ENCODE peak calls at places on chromosomes 7 and 10, in five cellular contexts. R is WTC11, F is A549, J is K562, X is GM12878. D is an unnamed sample.

GRCh38 chr10:99524050-99524666 is 8.6 kb upstream of the NKX2-3 start:
- DNase-seq in X (no peak), J (no peak), F (no peak), R (no peak), D (no peak)

GRCh38 chr7:40490603-40490924 is 355.8 kb downstream of the SUGCT start:
- DNase-seq in J (no peak), F (no peak), X (no peak), R (no peak), D (no peak)

GRCh38 chr7:76424413-76425111 is at the start of gene ZP3:
- DNase-seq in R (no peak), F (no peak), J (no peak), X (peak; percentile 40), D (no peak)

GRCh38 chr10:90862908-90863514 is 5.2 kb upstream of the HTR7 start:
- DNase-seq in R (no peak), F (peak; percentile 28), J (peak; percentile 13), X (no peak), D (peak; percentile 47)

GRCh38 chr7:118029881-118030422 is 154.0 kb upstream of the LSM8 start:
- DNase-seq in R (no peak), F (no peak), J (no peak), X (no peak), D (no peak)

GRCh38 chr10:85152488-85152887 is 824.1 kb downstream of the CCSER2 start:
- DNase-seq in X (no peak), R (no peak), F (no peak), J (no peak), D (no peak)

GRCh38 chr10:753530-753929 is 64.1 kb upstream of the DIP2C start:
- DNase-seq in R (no peak), X (no peak), F (no peak), J (no peak), D (no peak)

GRCh38 chr10:61732635-61733278 is 70.0 kb downstream of the CABCOCO1 start:
- DNase-seq in J (no peak), F (no peak), R (no peak), X (no peak), D (no peak)

GRCh38 chr7:155069992-155070827 is at the start of gene HTR5A:
- DNase-seq in F (peak; percentile 78), X (peak; percentile 11), R (peak; percentile 96), J (peak; percentile 96), D (peak; percentile 80)

GRCh38 chr7:149826344-149827088 is 11.7 kb upstream of the ZNF862 start:
- DNase-seq in J (no peak), X (no peak), F (no peak), R (peak; percentile 10), D (no peak)

GRCh38 chr7:20785211-20786048 is 1.3 kb downstream of the SP8 start:
- DNase-seq in R (peak; percentile 50), F (no peak), J (no peak), X (no peak), D (no peak)

GRCh38 chr10:33542747-33543505 is 208.5 kb upstream of the NRP1 start:
- DNase-seq in R (no peak), X (no peak), F (no peak), J (no peak), D (peak; percentile 36)

GRCh38 chr7:78052112-78052511 is 253.5 kb downstream of the PHTF2 start:
- DNase-seq in X (no peak), F (no peak), R (peak; percentile 67), J (no peak), D (no peak)

GRCh38 chr7:130939285-130940095 is 205.5 kb upstream of the KLF14 start:
- DNase-seq in X (no peak), R (no peak), F (no peak), J (peak; percentile 33), D (peak; percentile 59)

GRCh38 chr10:79292789-79293746 is 54.2 kb upstream of the PPIF start:
- DNase-seq in J (peak; percentile 92), R (peak; percentile 68), F (peak; percentile 73), X (no peak), D (no peak)

GRCh38 chr10:107689318-107689717 is 524.8 kb upstream of the SORCS1 start:
- DNase-seq in R (no peak), X (no peak), J (no peak), F (no peak), D (no peak)

GRCh38 chr10:118276727-118277126 is 65.4 kb downstream of the FAM204A start:
- DNase-seq in X (no peak), J (no peak), R (no peak), F (no peak), D (no peak)

GRCh38 chr7:132321387-132321786 is 254.9 kb downstream of the PLXNA4 start:
- DNase-seq in F (no peak), R (no peak), X (no peak), J (no peak), D (no peak)

GRCh38 chr10:24722676-24723385 is 856 bp downstream of the ARHGAP21 start:
- DNase-seq in J (peak; percentile 59), R (peak; percentile 60), F (peak; percentile 61), X (no peak), D (peak; percentile 40)

GRCh38 chr10:33237736-33238624 is 96.5 kb downstream of the NRP1 start:
- DNase-seq in R (no peak), J (no peak), F (peak; percentile 90), X (no peak), D (peak; percentile 99)

GRCh38 chr7:44622342-44623151 is 16.1 kb downstream of the OGDH start:
- DNase-seq in R (no peak), X (no peak), J (no peak), F (no peak), D (peak; percentile 59)

GRCh38 chr7:21945374-21946227 is at the start of gene CDCA7L:
- DNase-seq in X (peak; percentile 32), R (peak; percentile 84), F (peak; percentile 78), J (peak; percentile 71), D (peak; percentile 63)

GRCh38 chr7:140260767-140261486 is 84.1 kb upstream of the KDM7A start:
- DNase-seq in X (no peak), R (no peak), J (no peak), F (no peak), D (no peak)

GRCh38 chr7:51279391-51280023 is 37.1 kb downstream of the COBL start:
- DNase-seq in R (no peak), X (no peak), F (no peak), J (no peak), D (no peak)

GRCh38 chr10:28331821-28332220 is 29.0 kb upstream of the MPP7 start:
- DNase-seq in J (no peak), R (no peak), X (no peak), F (no peak), D (peak; percentile 97)

GRCh38 chr7:36119005-36119711 is 33.9 kb upstream of the EEPD1 start:
- DNase-seq in J (no peak), R (no peak), F (no peak), X (no peak), D (peak; percentile 98)

GRCh38 chr10:14397069-14397468 is 66.3 kb upstream of the FRMD4A start:
- DNase-seq in R (no peak), F (no peak), J (no peak), X (no peak), D (peak; percentile 100)

GRCh38 chr10:6171891-6172354 is 30.8 kb upstream of the PFKFB3 start:
- DNase-seq in R (no peak), J (no peak), X (peak; percentile 24), F (no peak), D (peak; percentile 96)

GRCh38 chr7:75813781-75814236 is at the start of gene CCL24:
- DNase-seq in X (no peak), R (no peak), J (peak; percentile 53), F (no peak), D (no peak)

DNA sequence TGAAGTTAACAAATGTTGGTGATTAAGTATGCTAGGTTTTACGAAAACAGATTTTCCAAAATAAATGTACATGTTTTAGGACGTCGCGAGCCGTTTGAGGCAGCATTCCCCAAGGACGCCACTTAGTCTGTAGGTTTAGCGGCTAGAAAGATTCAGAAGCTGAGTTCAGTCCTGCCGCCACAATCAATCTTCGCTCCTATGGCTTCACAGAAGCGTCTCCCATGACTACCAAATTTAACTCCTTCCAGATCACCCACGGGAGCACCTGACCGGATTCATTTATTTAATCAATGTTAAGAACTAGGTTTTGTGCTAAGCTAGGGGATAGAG is 788 bp upstream of the CYP51A1 start:
- DNase-seq in X (no peak), J (peak; percentile 37), F (no peak), R (no peak), D (no peak)
- TF ChIP-seq USF2 in X (no peak), J (no peak), F (no peak), R (no peak), D (no peak)

GRCh38 chr7:69837387-69838068 is 239.3 kb downstream of the AUTS2 start:
- DNase-seq in J (no peak), X (no peak), R (no peak), F (no peak), D (no peak)
- TF ChIP-seq USF2 in J (no peak), X (no peak), R (no peak), F (no peak), D (no peak)

DNA sequence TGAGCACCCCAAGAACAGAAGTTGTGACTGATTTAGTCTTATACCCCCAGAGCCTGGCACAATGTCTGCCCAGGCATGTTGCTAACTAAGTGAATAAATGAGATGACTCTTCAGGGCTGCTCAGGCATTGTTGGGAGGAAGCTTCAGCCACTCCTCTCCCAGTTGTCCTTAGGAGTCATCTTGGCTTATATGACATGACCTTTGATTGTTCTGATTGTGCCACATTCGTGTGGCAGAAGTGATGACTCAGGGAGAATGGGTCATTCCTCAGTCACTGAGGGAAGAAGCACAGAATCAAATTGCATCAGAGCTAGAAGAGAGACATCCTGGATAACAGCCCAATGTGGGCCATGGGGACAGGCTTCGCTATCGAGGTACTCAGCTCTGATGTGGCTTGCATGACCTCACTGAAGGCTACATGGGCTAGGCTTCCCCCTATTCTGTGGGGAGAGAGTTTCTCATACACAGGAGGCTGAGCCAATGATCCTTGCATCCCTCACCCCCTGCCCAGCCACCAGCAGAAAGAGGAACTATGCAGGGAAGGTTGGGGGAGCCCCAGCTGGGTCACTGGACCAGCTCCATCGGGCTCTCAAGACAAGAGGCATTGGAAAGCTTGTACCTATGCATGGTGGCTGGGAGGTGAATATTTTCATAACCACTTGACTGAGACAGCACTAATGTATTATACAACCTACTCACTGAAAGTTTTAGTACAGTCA is 6.1 kb upstream of the HMX3 start:
- DNase-seq in J (no peak), R (no peak), X (no peak), F (no peak), D (no peak)
- TF ChIP-seq USF2 in J (no peak), R (no peak), X (no peak), F (no peak), D (no peak)

GRCh38 chr7:105978974-105979373 is 15.9 kb downstream of the CDHR3 start:
- DNase-seq in X (no peak), J (no peak), F (no peak), R (no peak), D (no peak)

GRCh38 chr7:105976868-105977267 is 13.8 kb downstream of the CDHR3 start:
- DNase-seq in X (no peak), R (no peak), J (no peak), F (no peak), D (no peak)

GRCh38 chr7:105975770-105976428 is 12.8 kb downstream of the CDHR3 start:
- DNase-seq in F (no peak), X (no peak), J (no peak), R (no peak), D (peak; percentile 81)

GRCh38 chr7:105979405-105979804 is 16.3 kb downstream of the CDHR3 start:
- DNase-seq in R (no peak), F (no peak), J (no peak), X (no peak), D (no peak)

DNA sequence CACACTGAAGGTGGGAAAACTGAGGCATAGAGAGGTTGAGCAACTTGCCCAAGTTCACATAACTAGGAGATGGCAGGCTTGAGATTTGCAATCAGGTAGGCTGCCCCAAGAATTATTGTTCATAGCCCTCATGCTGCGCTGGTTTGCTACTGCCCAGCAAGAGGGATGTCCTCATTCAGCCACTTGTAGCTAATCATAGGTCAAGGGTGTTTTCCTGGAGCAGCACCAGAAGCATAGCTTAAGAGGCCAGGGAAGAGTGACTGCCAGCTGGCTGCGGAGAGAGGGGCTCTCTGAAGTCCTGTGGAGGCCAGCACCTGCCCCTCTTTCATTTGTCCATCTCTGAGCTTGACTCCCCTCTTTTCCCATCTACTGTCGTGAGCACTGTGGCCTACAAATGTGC is 15.0 kb downstream of the CDHR3 start:
- DNase-seq in J (no peak), F (no peak), R (no peak), X (no peak), D (no peak)
- TF ChIP-seq USF2 in J (no peak), F (no peak), R (no peak), X (no peak), D (no peak)